ENCODE peak calls at places on chromosome 20, in ten cellular contexts. U is DND-41, Q is dorsolateral prefrontal cortex, B is ascending aorta, S is hepatocyte, I is ovary, H is endothelial cell of umbilical vein, P is MM.1S, T is cardiac fibroblast, J is mucosa of descending colon. R is an unnamed sample.

GRCh38 chr20:44959082-44959895 is 908 bp downstream of the TOMM34 start:
- DNase-seq in Q (no peak), P (peak; percentile 56), B (no peak), U (peak; percentile 55), I (peak; percentile 33), J (no peak), S (peak; percentile 66), H (peak; percentile 76), T (peak; percentile 76), R (peak; percentile 69)

GRCh38 chr20:56513807-56514150 is 10.8 kb upstream of the FAM209A start:
- DNase-seq in I (no peak), Q (no peak), T (no peak), J (no peak), S (no peak), P (no peak), U (no peak), H (no peak), B (no peak), R (no peak)

GRCh38 chr20:24470782-24471582 is 1.6 kb downstream of the SYNDIG1 start:
- DNase-seq in P (peak; percentile 42), B (no peak), I (no peak), S (no peak), U (no peak), H (no peak), J (no peak), Q (peak; percentile 60), T (no peak), R (no peak)

GRCh38 chr20:24698189-24698588 is 228.8 kb downstream of the SYNDIG1 start:
- DNase-seq in I (no peak), P (no peak), H (no peak), U (peak; percentile 52), B (no peak), Q (peak; percentile 26), J (no peak), S (no peak), T (no peak), R (peak; percentile 27)

GRCh38 chr20:48614593-48615274 is 213.1 kb downstream of the PREX1 start:
- DNase-seq in S (no peak), J (no peak), U (no peak), B (no peak), H (no peak), T (no peak), Q (peak; percentile 23), P (no peak), I (no peak), R (no peak)

GRCh38 chr20:60137657-60138245 is 179.5 kb downstream of the CDH26 start:
- DNase-seq in S (no peak), T (peak; percentile 46), I (no peak), Q (no peak), B (no peak), H (no peak), U (peak; percentile 42), P (peak; percentile 83), J (peak; percentile 41), R (peak; percentile 14)

GRCh38 chr20:50587291-50587961 is 77.2 kb downstream of the PTPN1 start:
- DNase-seq in P (no peak), Q (no peak), T (no peak), B (no peak), U (no peak), S (no peak), J (peak; percentile 61), I (no peak), H (no peak), R (no peak)

GRCh38 chr20:17992224-17992637 is 23.4 kb downstream of the MGME1 start:
- DNase-seq in B (no peak), T (peak; percentile 14), P (no peak), J (no peak), U (no peak), S (no peak), Q (no peak), I (no peak), H (no peak), R (peak; percentile 60)

GRCh38 chr20:5114403-5114802 is 5.4 kb downstream of the PCNA start:
- DNase-seq in Q (no peak), H (no peak), S (no peak), I (no peak), B (no peak), U (no peak), P (no peak), T (no peak), J (no peak), R (no peak)

GRCh38 chr20:5118220-5119142 is 1.3 kb downstream of the PCNA start:
- DNase-seq in Q (no peak), T (no peak), I (no peak), S (no peak), B (no peak), J (no peak), H (peak; percentile 8), P (peak; percentile 19), U (no peak), R (no peak)

GRCh38 chr20:5119143-5119434 is 669 bp downstream of the PCNA start:
- DNase-seq in Q (no peak), B (no peak), T (no peak), S (no peak), J (no peak), I (no peak), H (no peak), U (no peak), P (no peak), R (no peak)

GRCh38 chr20:5119435-5120188 is at the start of gene PCNA:
- DNase-seq in I (peak; percentile 96), T (peak; percentile 96), B (peak; percentile 94), J (peak; percentile 97), U (peak; percentile 100), S (peak; percentile 98), P (peak; percentile 99), H (peak; percentile 98), Q (peak; percentile 97), R (peak; percentile 99)

DNA sequence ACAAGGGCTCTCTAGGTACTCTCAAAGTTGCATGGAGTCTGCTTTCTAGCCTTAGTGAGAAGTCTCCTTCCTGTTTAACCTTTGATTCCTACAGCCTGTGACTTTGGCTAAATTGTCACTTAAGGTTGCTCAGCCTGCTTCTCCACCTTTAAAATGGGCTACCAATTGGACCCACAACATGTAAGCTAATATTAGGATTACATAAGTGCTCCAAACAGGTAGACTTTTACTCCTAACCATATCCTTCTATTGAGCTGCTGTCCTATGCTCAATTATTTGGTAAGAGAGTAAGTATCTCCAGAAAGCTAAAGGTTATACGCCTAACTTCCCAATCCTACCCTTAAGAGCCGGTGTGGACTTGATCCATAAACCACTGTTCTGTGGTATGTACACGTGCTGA is 2.9 kb downstream of the PCNA start:
- DNase-seq in S (no peak), P (no peak), Q (no peak), J (no peak), H (no peak), T (no peak), U (no peak), I (no peak), B (no peak), R (no peak)
- H3K4me3 ChIP-seq in S (no peak overlapping the region), P (peak overlapping the region; percentile 98), Q (no peak overlapping the region), J (no peak overlapping the region), H (no peak overlapping the region), T (no peak overlapping the region), U (peak overlapping the region; percentile 97), I (no peak overlapping the region), B (no peak overlapping the region), R (peak overlapping the region; percentile 82)

GRCh38 chr20:32152421-32153155 is 43.1 kb downstream of the TM9SF4 start:
- DNase-seq in H (peak; percentile 52), Q (no peak), P (no peak), I (no peak), B (no peak), T (peak; percentile 21), J (no peak), S (peak; percentile 60), U (no peak), R (no peak)

GRCh38 chr20:32153771-32154170 is 44.3 kb downstream of the TM9SF4 start:
- DNase-seq in Q (no peak), H (no peak), J (no peak), I (no peak), B (no peak), T (no peak), S (no peak), P (no peak), U (no peak), R (no peak)

GRCh38 chr20:32157611-32158010 is 48.1 kb downstream of the TM9SF4 start:
- DNase-seq in I (no peak), J (no peak), H (no peak), P (no peak), S (no peak), B (no peak), Q (no peak), U (no peak), T (no peak), R (no peak)

GRCh38 chr20:32153156-32153665 is 43.7 kb downstream of the TM9SF4 start:
- DNase-seq in T (no peak), P (no peak), H (no peak), J (no peak), B (no peak), S (no peak), I (no peak), U (no peak), Q (no peak), R (no peak)

DNA sequence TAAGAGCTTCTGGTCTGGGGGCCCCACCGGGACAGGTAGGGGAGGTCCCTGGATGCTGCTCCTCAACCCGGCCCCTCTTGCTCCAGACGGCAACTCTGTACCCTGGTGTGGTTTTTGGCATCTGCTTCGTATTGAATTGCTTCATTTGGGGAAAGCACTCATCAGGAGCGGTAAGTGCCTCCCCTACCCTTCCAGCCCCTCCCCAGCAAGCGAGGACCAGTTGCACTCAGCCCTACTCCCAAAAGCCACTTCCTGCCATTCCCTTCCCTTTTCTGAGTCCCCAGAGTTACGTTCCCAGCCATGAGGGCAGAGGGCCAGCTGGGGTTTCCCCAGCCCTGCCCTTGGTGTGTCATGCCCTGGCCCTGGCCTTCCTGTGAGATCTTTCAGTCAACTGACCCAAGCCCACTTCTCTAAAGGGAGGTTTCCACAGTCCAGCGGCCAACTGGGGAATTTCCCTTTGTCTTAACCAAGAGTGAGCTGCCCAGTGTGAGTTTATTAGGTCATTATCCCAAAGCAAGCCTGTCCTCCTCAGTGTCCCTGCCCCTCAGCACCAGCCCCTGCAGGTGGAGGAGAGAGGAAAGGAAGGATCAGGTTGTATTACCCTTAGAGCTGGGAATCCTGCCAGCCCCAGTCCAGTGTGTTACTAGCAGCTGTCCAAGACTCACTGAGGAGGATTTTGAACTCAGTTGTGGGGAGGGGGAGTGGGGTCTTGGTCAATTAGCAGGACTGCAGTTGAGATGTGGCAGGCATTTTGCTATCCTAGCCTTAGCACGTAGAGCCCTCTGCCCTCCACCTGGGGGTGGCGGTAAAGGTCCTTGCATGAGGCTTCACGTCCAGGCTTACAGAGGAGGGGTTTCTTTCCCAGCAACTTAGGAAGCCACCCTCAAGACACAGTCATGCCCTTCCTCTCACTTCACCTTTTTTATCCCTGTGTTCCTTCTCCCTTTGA is 45.8 kb downstream of the TM9SF4 start:
- DNase-seq in U (peak; percentile 22), I (peak; percentile 69), S (peak; percentile 71), Q (peak; percentile 49), J (peak; percentile 64), B (peak; percentile 65), H (peak; percentile 87), P (no peak), T (peak; percentile 97), R (peak; percentile 45)
- TF ChIP-seq CTCF in U (peak; percentile 57), I (no peak), S (peak; percentile 54), Q (no peak), J (no peak), B (no peak), H (no peak), P (peak; percentile 11), T (no peak), R (peak; percentile 27)

GRCh38 chr20:53749499-53749898 is 155.9 kb upstream of the ZNF217 start:
- DNase-seq in B (no peak), I (no peak), S (no peak), U (no peak), Q (no peak), J (no peak), H (no peak), P (no peak), T (no peak), R (no peak)

GRCh38 chr20:53752583-53752970 is 158.9 kb upstream of the ZNF217 start:
- DNase-seq in Q (no peak), I (no peak), J (no peak), U (no peak), H (no peak), S (no peak), P (no peak), B (no peak), T (no peak), R (no peak)

GRCh38 chr20:53751394-53752368 is 158.0 kb upstream of the ZNF217 start:
- DNase-seq in U (peak; percentile 56), Q (no peak), P (peak; percentile 72), T (no peak), H (peak; percentile 23), J (no peak), I (no peak), B (no peak), S (no peak), R (peak; percentile 89)

GRCh38 chr20:53748821-53749402 is 155.3 kb upstream of the ZNF217 start:
- DNase-seq in Q (no peak), P (no peak), S (peak; percentile 58), T (peak; percentile 62), H (no peak), I (no peak), J (no peak), B (no peak), U (peak; percentile 21), R (peak; percentile 60)

DNA sequence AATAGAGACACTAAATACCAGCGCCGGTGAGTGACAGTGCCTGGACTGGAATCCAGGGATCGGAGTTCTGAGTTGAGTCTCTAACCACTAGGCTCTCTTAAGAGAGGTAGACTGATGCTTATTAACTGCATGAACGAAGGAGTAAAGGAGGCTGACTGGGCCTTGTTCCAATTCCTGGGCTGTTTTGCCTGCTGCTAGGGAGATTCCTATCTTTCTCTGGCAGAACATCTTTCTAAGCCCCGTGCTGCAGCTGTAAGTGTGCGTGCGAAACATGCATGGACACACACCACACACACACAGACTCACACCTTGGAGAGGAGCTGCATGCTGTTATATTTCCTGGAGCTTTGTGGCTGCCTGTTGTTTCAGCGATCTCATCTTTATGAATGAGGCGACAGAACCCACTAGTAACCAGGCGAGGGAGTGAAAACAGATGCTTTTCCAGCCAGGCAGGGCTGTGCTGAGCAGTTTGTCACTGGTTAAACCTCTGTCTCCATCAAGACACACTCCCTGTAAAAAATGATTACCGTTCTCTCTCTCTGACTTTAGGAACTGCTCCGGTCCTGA is 157.3 kb upstream of the ZNF217 start:
- DNase-seq in J (no peak), S (peak; percentile 75), U (peak; percentile 65), T (peak; percentile 62), H (peak; percentile 29), B (no peak), Q (peak; percentile 39), I (no peak), P (no peak), R (no peak)
- H3K4me3 ChIP-seq in J (no peak overlapping the region), S (no peak overlapping the region), U (no peak overlapping the region), T (no peak overlapping the region), H (no peak overlapping the region), B (no peak overlapping the region), Q (no peak overlapping the region), I (no peak overlapping the region), P (no peak overlapping the region), R (no peak overlapping the region)

GRCh38 chr20:63653974-63654680 is 903 bp upstream of the STMN3 start:
- DNase-seq in P (no peak), B (no peak), H (no peak), U (peak; percentile 41), Q (no peak), S (no peak), J (no peak), T (no peak), I (no peak), R (no peak)

GRCh38 chr20:63651942-63652191 is 1.4 kb downstream of the STMN3 start:
- DNase-seq in J (no peak), T (no peak), I (peak; percentile 47), B (no peak), S (no peak), Q (no peak), P (no peak), H (no peak), U (no peak), R (no peak)

GRCh38 chr20:63653041-63653973 is at the start of gene STMN3:
- DNase-seq in I (peak; percentile 94), B (peak; percentile 43), Q (peak; percentile 89), J (peak; percentile 86), S (peak; percentile 95), H (peak; percentile 76), U (peak; percentile 96), T (peak; percentile 82), P (peak; percentile 70), R (peak; percentile 52)

GRCh38 chr20:63655249-63655648 is 2.0 kb upstream of the STMN3 start:
- DNase-seq in B (no peak), S (no peak), U (no peak), H (no peak), J (no peak), Q (no peak), T (no peak), I (no peak), P (no peak), R (no peak)

DNA sequence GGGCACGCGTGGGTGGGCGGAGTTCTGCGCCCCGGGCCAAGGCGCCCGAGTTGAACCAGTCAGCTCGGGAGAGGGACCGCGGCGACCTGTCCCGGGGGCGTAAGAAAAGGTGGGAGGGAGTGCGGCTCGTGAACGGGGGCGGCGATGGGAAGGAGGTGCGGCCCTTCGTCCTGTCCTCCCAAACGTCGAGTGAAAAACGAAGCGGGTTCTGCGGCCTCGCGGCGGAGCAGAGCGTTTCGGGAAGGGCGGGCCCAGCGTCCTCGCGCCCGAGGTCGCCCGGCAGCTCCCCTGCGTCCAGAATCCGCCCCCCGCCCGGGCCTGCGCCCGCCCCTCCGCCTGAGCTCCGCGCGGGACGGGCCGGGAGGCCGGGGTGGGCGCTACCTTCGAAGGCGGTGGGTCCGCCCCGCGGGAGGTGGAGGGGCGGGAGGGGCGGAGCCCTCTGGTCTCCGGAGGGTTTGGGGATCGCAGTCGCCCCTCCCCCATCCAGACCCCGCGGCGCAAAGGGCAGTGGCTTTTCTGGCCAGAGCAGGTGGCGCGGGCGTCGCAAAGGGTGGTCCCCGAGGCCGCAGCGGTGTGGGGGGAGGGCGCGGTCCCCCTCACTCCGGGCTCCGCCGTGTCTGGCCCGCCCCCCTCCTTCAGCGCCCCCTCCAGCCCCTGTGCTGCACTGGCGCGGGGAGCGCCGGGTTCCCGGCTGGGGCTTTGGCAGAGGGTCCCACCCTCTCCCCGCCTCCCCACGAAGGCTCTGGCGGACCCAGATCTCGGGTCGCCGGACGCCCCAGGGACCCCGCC is 838 bp downstream of the STMN3 start:
- DNase-seq in J (no peak), T (no peak), S (peak; percentile 45), P (no peak), H (no peak), Q (no peak), I (peak; percentile 49), U (peak; percentile 84), B (no peak), R (no peak)
- TF ChIP-seq CTCF in J (no peak), T (no peak), S (peak; percentile 6), P (no peak), H (no peak), Q (no peak), I (no peak), U (peak; percentile 59), B (no peak), R (no peak)

R was measured in GM12865.